ENCODE peak calls at places on chromosome 5, in six cellular contexts. One of them, this sample, is unnamed.

GRCh38 chr5:76202182-76202581 is 119.0 kb downstream of the SV2C start:
- DNase-seq in iris pigment epithelial cell: no peak
- DNase-seq in NCI-H2107: no peak
- DNase-seq in activated naive CD8-positive, alpha-beta T cell treated with anti-CD3 and anti-CD28 coated beads, Interleukin-2, amount 50 U/mL, for 16 hours: no peak
- DNase-seq in LoVo: no peak
- DNase-seq in left ventricle myocardium superior: no peak
- DNase-seq in this sample: no peak

GRCh38 chr5:135501965-135502364 is 33.8 kb downstream of the NEUROG1 start:
- DNase-seq in activated naive CD8-positive, alpha-beta T cell treated with anti-CD3 and anti-CD28 coated beads, Interleukin-2, amount 50 U/mL, for 16 hours: no peak
- DNase-seq in left ventricle myocardium superior: no peak
- DNase-seq in NCI-H2107: no peak
- DNase-seq in LoVo: no peak
- DNase-seq in iris pigment epithelial cell: no peak
- DNase-seq in this sample: no peak

GRCh38 chr5:93274291-93274690 is 306.7 kb downstream of the NR2F1-AS1 start:
- DNase-seq in left ventricle myocardium superior: no peak
- DNase-seq in NCI-H2107: no peak
- DNase-seq in LoVo: no peak
- DNase-seq in activated naive CD8-positive, alpha-beta T cell treated with anti-CD3 and anti-CD28 coated beads, Interleukin-2, amount 50 U/mL, for 16 hours: no peak
- DNase-seq in iris pigment epithelial cell: peak; percentile 85
- DNase-seq in this sample: no peak

GRCh38 chr5:143533475-143533874 is 130.0 kb upstream of the NR3C1 start:
- DNase-seq in NCI-H2107: no peak
- DNase-seq in activated naive CD8-positive, alpha-beta T cell treated with anti-CD3 and anti-CD28 coated beads, Interleukin-2, amount 50 U/mL, for 16 hours: no peak
- DNase-seq in left ventricle myocardium superior: no peak
- DNase-seq in LoVo: no peak
- DNase-seq in iris pigment epithelial cell: no peak
- DNase-seq in this sample: no peak

GRCh38 chr5:172901012-172901780 is 58.0 kb upstream of the RPL26L1 start:
- DNase-seq in activated naive CD8-positive, alpha-beta T cell treated with anti-CD3 and anti-CD28 coated beads, Interleukin-2, amount 50 U/mL, for 16 hours: no peak
- DNase-seq in LoVo: no peak
- DNase-seq in left ventricle myocardium superior: peak; percentile 62
- DNase-seq in iris pigment epithelial cell: peak; percentile 95
- DNase-seq in NCI-H2107: no peak
- DNase-seq in this sample: no peak

GRCh38 chr5:96226941-96227552 is 206.0 kb downstream of the PCSK1 start:
- DNase-seq in left ventricle myocardium superior: peak; percentile 38
- DNase-seq in activated naive CD8-positive, alpha-beta T cell treated with anti-CD3 and anti-CD28 coated beads, Interleukin-2, amount 50 U/mL, for 16 hours: no peak
- DNase-seq in iris pigment epithelial cell: peak; percentile 95
- DNase-seq in NCI-H2107: no peak
- DNase-seq in LoVo: no peak
- DNase-seq in this sample: peak; percentile 51

GRCh38 chr5:9380108-9380507 is 165.8 kb downstream of the SEMA5A start:
- DNase-seq in left ventricle myocardium superior: no peak
- DNase-seq in activated naive CD8-positive, alpha-beta T cell treated with anti-CD3 and anti-CD28 coated beads, Interleukin-2, amount 50 U/mL, for 16 hours: no peak
- DNase-seq in iris pigment epithelial cell: no peak
- DNase-seq in NCI-H2107: no peak
- DNase-seq in LoVo: peak; percentile 78
- DNase-seq in this sample: no peak

GRCh38 chr5:139694556-139695182 is 46.5 kb downstream of the CXXC5 start:
- DNase-seq in activated naive CD8-positive, alpha-beta T cell treated with anti-CD3 and anti-CD28 coated beads, Interleukin-2, amount 50 U/mL, for 16 hours: no peak
- DNase-seq in NCI-H2107: no peak
- DNase-seq in iris pigment epithelial cell: no peak
- DNase-seq in LoVo: no peak
- DNase-seq in left ventricle myocardium superior: no peak
- DNase-seq in this sample: no peak

GRCh38 chr5:167020418-167020817 is 1271.0 kb upstream of the WWC1 start:
- DNase-seq in iris pigment epithelial cell: no peak
- DNase-seq in left ventricle myocardium superior: no peak
- DNase-seq in LoVo: no peak
- DNase-seq in NCI-H2107: no peak
- DNase-seq in activated naive CD8-positive, alpha-beta T cell treated with anti-CD3 and anti-CD28 coated beads, Interleukin-2, amount 50 U/mL, for 16 hours: no peak
- DNase-seq in this sample: no peak

GRCh38 chr5:2872676-2873075 is 121.2 kb upstream of the IRX2 start:
- DNase-seq in NCI-H2107: no peak
- DNase-seq in left ventricle myocardium superior: no peak
- DNase-seq in LoVo: no peak
- DNase-seq in activated naive CD8-positive, alpha-beta T cell treated with anti-CD3 and anti-CD28 coated beads, Interleukin-2, amount 50 U/mL, for 16 hours: no peak
- DNase-seq in iris pigment epithelial cell: no peak
- DNase-seq in this sample: no peak

GRCh38 chr5:103393131-103393754 is 134.7 kb downstream of the MACIR start:
- DNase-seq in iris pigment epithelial cell: peak; percentile 47
- DNase-seq in left ventricle myocardium superior: no peak
- DNase-seq in NCI-H2107: no peak
- DNase-seq in activated naive CD8-positive, alpha-beta T cell treated with anti-CD3 and anti-CD28 coated beads, Interleukin-2, amount 50 U/mL, for 16 hours: no peak
- DNase-seq in LoVo: no peak
- DNase-seq in this sample: no peak

GRCh38 chr5:141392429-141393198 is at the start of gene PCDHGA8:
- DNase-seq in left ventricle myocardium superior: no peak
- DNase-seq in NCI-H2107: no peak
- DNase-seq in activated naive CD8-positive, alpha-beta T cell treated with anti-CD3 and anti-CD28 coated beads, Interleukin-2, amount 50 U/mL, for 16 hours: no peak
- DNase-seq in iris pigment epithelial cell: peak; percentile 27
- DNase-seq in LoVo: no peak
- DNase-seq in this sample: no peak

GRCh38 chr5:143208781-143209510 is 194.5 kb downstream of the NR3C1 start:
- DNase-seq in left ventricle myocardium superior: no peak
- DNase-seq in iris pigment epithelial cell: no peak
- DNase-seq in NCI-H2107: no peak
- DNase-seq in activated naive CD8-positive, alpha-beta T cell treated with anti-CD3 and anti-CD28 coated beads, Interleukin-2, amount 50 U/mL, for 16 hours: no peak
- DNase-seq in LoVo: no peak
- DNase-seq in this sample: no peak

GRCh38 chr5:134455466-134455865 is 43.8 kb upstream of the CDKN2AIPNL start:
- DNase-seq in NCI-H2107: no peak
- DNase-seq in left ventricle myocardium superior: no peak
- DNase-seq in activated naive CD8-positive, alpha-beta T cell treated with anti-CD3 and anti-CD28 coated beads, Interleukin-2, amount 50 U/mL, for 16 hours: no peak
- DNase-seq in iris pigment epithelial cell: no peak
- DNase-seq in LoVo: no peak
- DNase-seq in this sample: no peak

GRCh38 chr5:55902696-55903095 is 51.5 kb downstream of the IL31RA start:
- DNase-seq in NCI-H2107: no peak
- DNase-seq in iris pigment epithelial cell: no peak
- DNase-seq in LoVo: no peak
- DNase-seq in activated naive CD8-positive, alpha-beta T cell treated with anti-CD3 and anti-CD28 coated beads, Interleukin-2, amount 50 U/mL, for 16 hours: no peak
- DNase-seq in left ventricle myocardium superior: no peak
- DNase-seq in this sample: no peak

GRCh38 chr5:96434201-96434645 is 1.2 kb upstream of the PCSK1 start:
- DNase-seq in left ventricle myocardium superior: peak; percentile 72
- DNase-seq in NCI-H2107: peak; percentile 24
- DNase-seq in LoVo: peak; percentile 72
- DNase-seq in activated naive CD8-positive, alpha-beta T cell treated with anti-CD3 and anti-CD28 coated beads, Interleukin-2, amount 50 U/mL, for 16 hours: no peak
- DNase-seq in iris pigment epithelial cell: peak; percentile 77
- DNase-seq in this sample: peak; percentile 64

GRCh38 chr5:172710695-172711094 is 60.3 kb downstream of the DUSP1 start:
- DNase-seq in LoVo: no peak
- DNase-seq in left ventricle myocardium superior: no peak
- DNase-seq in iris pigment epithelial cell: no peak
- DNase-seq in NCI-H2107: no peak
- DNase-seq in activated naive CD8-positive, alpha-beta T cell treated with anti-CD3 and anti-CD28 coated beads, Interleukin-2, amount 50 U/mL, for 16 hours: no peak
- DNase-seq in this sample: no peak

GRCh38 chr5:69019665-69020064 is 74.1 kb upstream of the SLC30A5 start:
- DNase-seq in NCI-H2107: no peak
- DNase-seq in left ventricle myocardium superior: no peak
- DNase-seq in activated naive CD8-positive, alpha-beta T cell treated with anti-CD3 and anti-CD28 coated beads, Interleukin-2, amount 50 U/mL, for 16 hours: no peak
- DNase-seq in iris pigment epithelial cell: no peak
- DNase-seq in LoVo: no peak
- DNase-seq in this sample: no peak

GRCh38 chr5:155263381-155263780 is 249.8 kb downstream of the KIF4B start:
- DNase-seq in iris pigment epithelial cell: no peak
- DNase-seq in LoVo: no peak
- DNase-seq in activated naive CD8-positive, alpha-beta T cell treated with anti-CD3 and anti-CD28 coated beads, Interleukin-2, amount 50 U/mL, for 16 hours: no peak
- DNase-seq in left ventricle myocardium superior: no peak
- DNase-seq in NCI-H2107: no peak
- DNase-seq in this sample: no peak

GRCh38 chr5:178216779-178217178 is 12.4 kb downstream of the HNRNPAB start:
- DNase-seq in NCI-H2107: no peak
- DNase-seq in left ventricle myocardium superior: no peak
- DNase-seq in iris pigment epithelial cell: no peak
- DNase-seq in activated naive CD8-positive, alpha-beta T cell treated with anti-CD3 and anti-CD28 coated beads, Interleukin-2, amount 50 U/mL, for 16 hours: no peak
- DNase-seq in LoVo: no peak
- DNase-seq in this sample: no peak

GRCh38 chr5:169910393-169910792 is 69.9 kb downstream of the INSYN2B start:
- DNase-seq in LoVo: no peak
- DNase-seq in activated naive CD8-positive, alpha-beta T cell treated with anti-CD3 and anti-CD28 coated beads, Interleukin-2, amount 50 U/mL, for 16 hours: no peak
- DNase-seq in iris pigment epithelial cell: no peak
- DNase-seq in NCI-H2107: no peak
- DNase-seq in left ventricle myocardium superior: no peak
- DNase-seq in this sample: no peak

GRCh38 chr5:118679123-118679940 is 309.0 kb downstream of the DTWD2 start:
- DNase-seq in left ventricle myocardium superior: no peak
- DNase-seq in activated naive CD8-positive, alpha-beta T cell treated with anti-CD3 and anti-CD28 coated beads, Interleukin-2, amount 50 U/mL, for 16 hours: no peak
- DNase-seq in LoVo: no peak
- DNase-seq in iris pigment epithelial cell: no peak
- DNase-seq in NCI-H2107: no peak
- DNase-seq in this sample: peak; percentile 20

GRCh38 chr5:122295138-122295537 is 16.9 kb upstream of the SNCAIP start:
- DNase-seq in left ventricle myocardium superior: no peak
- DNase-seq in NCI-H2107: no peak
- DNase-seq in activated naive CD8-positive, alpha-beta T cell treated with anti-CD3 and anti-CD28 coated beads, Interleukin-2, amount 50 U/mL, for 16 hours: no peak
- DNase-seq in iris pigment epithelial cell: no peak
- DNase-seq in LoVo: no peak
- DNase-seq in this sample: no peak

GRCh38 chr5:159507661-159508060 is 177.4 kb upstream of the IL12B start:
- DNase-seq in iris pigment epithelial cell: no peak
- DNase-seq in activated naive CD8-positive, alpha-beta T cell treated with anti-CD3 and anti-CD28 coated beads, Interleukin-2, amount 50 U/mL, for 16 hours: no peak
- DNase-seq in left ventricle myocardium superior: no peak
- DNase-seq in LoVo: no peak
- DNase-seq in NCI-H2107: no peak
- DNase-seq in this sample: no peak

GRCh38 chr5:174720612-174721521 is 3.5 kb upstream of the MSX2 start:
- DNase-seq in left ventricle myocardium superior: peak; percentile 32
- DNase-seq in iris pigment epithelial cell: no peak
- DNase-seq in activated naive CD8-positive, alpha-beta T cell treated with anti-CD3 and anti-CD28 coated beads, Interleukin-2, amount 50 U/mL, for 16 hours: no peak
- DNase-seq in LoVo: peak; percentile 37
- DNase-seq in NCI-H2107: no peak
- DNase-seq in this sample: no peak

GRCh38 chr5:68745459-68745858 is 348.4 kb upstream of the SLC30A5 start:
- DNase-seq in iris pigment epithelial cell: peak; percentile 12
- DNase-seq in activated naive CD8-positive, alpha-beta T cell treated with anti-CD3 and anti-CD28 coated beads, Interleukin-2, amount 50 U/mL, for 16 hours: no peak
- DNase-seq in LoVo: no peak
- DNase-seq in left ventricle myocardium superior: no peak
- DNase-seq in NCI-H2107: no peak
- DNase-seq in this sample: peak; percentile 41

GRCh38 chr5:60161340-60161934 is 267.9 kb upstream of the PDE4D start:
- DNase-seq in LoVo: peak; percentile 24
- DNase-seq in iris pigment epithelial cell: peak; percentile 59
- DNase-seq in activated naive CD8-positive, alpha-beta T cell treated with anti-CD3 and anti-CD28 coated beads, Interleukin-2, amount 50 U/mL, for 16 hours: no peak
- DNase-seq in NCI-H2107: no peak
- DNase-seq in left ventricle myocardium superior: no peak
- DNase-seq in this sample: peak; percentile 5

GRCh38 chr5:174198541-174198940 is 153.0 kb downstream of the NSG2 start:
- DNase-seq in left ventricle myocardium superior: no peak
- DNase-seq in NCI-H2107: no peak
- DNase-seq in iris pigment epithelial cell: no peak
- DNase-seq in activated naive CD8-positive, alpha-beta T cell treated with anti-CD3 and anti-CD28 coated beads, Interleukin-2, amount 50 U/mL, for 16 hours: no peak
- DNase-seq in LoVo: no peak
- DNase-seq in this sample: no peak

GRCh38 chr5:44246986-44247385 is 142.2 kb downstream of the FGF10 start:
- DNase-seq in left ventricle myocardium superior: no peak
- DNase-seq in iris pigment epithelial cell: no peak
- DNase-seq in activated naive CD8-positive, alpha-beta T cell treated with anti-CD3 and anti-CD28 coated beads, Interleukin-2, amount 50 U/mL, for 16 hours: no peak
- DNase-seq in LoVo: no peak
- DNase-seq in NCI-H2107: no peak
- DNase-seq in this sample: no peak